ENCODE peak calls at places on chromosome 6, in six cellular contexts. T, P, L, Z, F and Q are unnamed samples.

GRCh38 chr6:134307870-134308269 is 10.0 kb downstream of the SGK1 start:
- DNase-seq in F (no peak), L (no peak), T (no peak), Z (no peak), P (no peak), Q (no peak)

GRCh38 chr6:22467645-22468044 is 101.7 kb upstream of the HDGFL1 start:
- DNase-seq in F (no peak), P (no peak), L (no peak), Z (no peak), T (no peak), Q (no peak)

GRCh38 chr6:144332177-144332576 is 47.0 kb downstream of the UTRN start:
- DNase-seq in F (no peak), L (no peak), T (no peak), P (no peak), Z (no peak), Q (no peak)

GRCh38 chr6:131685266-131685780 is 15.9 kb downstream of the OR2A4 start:
- DNase-seq in T (no peak), F (no peak), L (no peak), P (no peak), Z (no peak), Q (no peak)

GRCh38 chr6:120604510-120604909 is 729.8 kb downstream of the TBC1D32 start:
- DNase-seq in F (no peak), Z (peak), L (no peak), P (no peak), T (no peak), Q (no peak)

GRCh38 chr6:170421921-170422320 is 115.4 kb downstream of the FAM120B start:
- DNase-seq in P (no peak), Z (no peak), T (no peak), F (no peak), L (no peak), Q (no peak)

GRCh38 chr6:41878961-41879405 is 16.2 kb downstream of the USP49 start:
- DNase-seq in F (no peak), T (no peak), P (no peak), L (no peak), Z (peak), Q (peak)

GRCh38 chr6:165858571-165858970 is 195.5 kb upstream of the PDE10A start:
- DNase-seq in Z (peak), P (no peak), F (no peak), L (peak), T (no peak), Q (peak)

GRCh38 chr6:169216830-169217229 is 36.8 kb downstream of the THBS2 start:
- DNase-seq in T (no peak), P (no peak), F (no peak), Z (no peak), L (no peak), Q (no peak)

GRCh38 chr6:155050311-155050710 is 55.2 kb downstream of the TIAM2 start:
- DNase-seq in P (no peak), F (peak), Z (peak), L (no peak), T (no peak), Q (no peak)

GRCh38 chr6:41655706-41656668 is 17.7 kb downstream of the MDFI start:
- DNase-seq in P (no peak), Z (peak), T (no peak), F (no peak), L (peak), Q (peak)

GRCh38 chr6:1851681-1852456 is 242.2 kb downstream of the FOXC1 start:
- DNase-seq in Z (no peak), T (no peak), F (no peak), P (no peak), L (no peak), Q (no peak)

GRCh38 chr6:34115396-34116314 is 30.2 kb downstream of the GRM4 start:
- DNase-seq in T (peak), F (no peak), P (no peak), L (peak), Z (no peak), Q (peak)

GRCh38 chr6:13289789-13290318 is 38.5 kb downstream of the TBC1D7 start:
- DNase-seq in F (no peak), P (no peak), Z (no peak), T (no peak), L (no peak), Q (no peak)

GRCh38 chr6:169921853-169922779 is 170.7 kb downstream of the ERMARD start:
- DNase-seq in T (no peak), P (no peak), F (peak), L (peak), Z (no peak), Q (no peak)

GRCh38 chr6:154656660-154657059 is 76.6 kb upstream of the SCAF8 start:
- DNase-seq in T (no peak), F (no peak), L (no peak), P (no peak), Z (no peak), Q (no peak)

GRCh38 chr6:71349395-71349794 is 60.8 kb downstream of the OGFRL1 start:
- DNase-seq in Z (no peak), T (no peak), F (no peak), P (no peak), L (peak), Q (peak)
- H3K4me3 ChIP-seq in Z (no peak), T (no peak), F (no peak), P (no peak), L (no peak), Q (no peak)

GRCh38 chr6:94245395-94245794 is 826.0 kb upstream of the EPHA7 start:
- DNase-seq in Z (no peak), T (no peak), L (peak), P (no peak), F (no peak), Q (no peak)
- TF ChIP-seq CTCF in Z (no peak), T (no peak), L (no peak), P (no peak), F (no peak), Q (no peak)

GRCh38 chr6:44002591-44003344 is 124.5 kb downstream of the MRPL14 start:
- DNase-seq in Z (peak), F (peak), L (peak), T (peak), P (peak), Q (no peak)

GRCh38 chr6:43999628-44000027 is 127.6 kb downstream of the MRPL14 start:
- DNase-seq in L (no peak), F (no peak), T (no peak), Z (no peak), P (no peak), Q (no peak)

GRCh38 chr6:44000164-44000842 is 126.9 kb downstream of the MRPL14 start:
- DNase-seq in F (no peak), L (no peak), P (peak), Z (no peak), T (no peak), Q (no peak)

GRCh38 chr6:44002071-44002590 is 125.1 kb downstream of the MRPL14 start:
- DNase-seq in P (peak), L (peak), Z (peak), T (no peak), F (no peak), Q (no peak)

GRCh38 chr6:44001318-44001868 is 125.9 kb downstream of the MRPL14 start:
- DNase-seq in Z (no peak), P (peak), L (peak), T (no peak), F (no peak), Q (no peak)
- H3K4me3 ChIP-seq in Z (no peak), P (peak), L (peak), T (no peak), F (no peak), Q (no peak)

GRCh38 chr6:29757282-29757681 is 34.0 kb downstream of the HLA-F start:
- DNase-seq in T (no peak), F (no peak), L (no peak), P (no peak), Z (no peak), Q (no peak)
- TF ChIP-seq CTCF in T (no peak), F (no peak), L (no peak), P (no peak), Z (no peak), Q (no peak)

GRCh38 chr6:7542065-7542877 is 800 bp downstream of the DSP start:
- DNase-seq in T (peak), Z (peak), P (no peak), L (peak), F (no peak), Q (no peak)
- H3K4me3 ChIP-seq in T (peak), Z (peak), P (peak), L (peak), F (peak), Q (peak)

GRCh38 chr6:88730602-88731001 is 232.8 kb downstream of the RNGTT start:
- DNase-seq in P (no peak), T (no peak), F (no peak), Z (peak), L (peak), Q (peak)

GRCh38 chr6:88722691-88723090 is 240.7 kb downstream of the RNGTT start:
- DNase-seq in Z (peak), L (no peak), T (no peak), F (no peak), P (no peak), Q (peak)

GRCh38 chr6:88728756-88729155 is 234.7 kb downstream of the RNGTT start:
- DNase-seq in L (peak), Z (no peak), F (no peak), P (no peak), T (no peak), Q (no peak)

DNA sequence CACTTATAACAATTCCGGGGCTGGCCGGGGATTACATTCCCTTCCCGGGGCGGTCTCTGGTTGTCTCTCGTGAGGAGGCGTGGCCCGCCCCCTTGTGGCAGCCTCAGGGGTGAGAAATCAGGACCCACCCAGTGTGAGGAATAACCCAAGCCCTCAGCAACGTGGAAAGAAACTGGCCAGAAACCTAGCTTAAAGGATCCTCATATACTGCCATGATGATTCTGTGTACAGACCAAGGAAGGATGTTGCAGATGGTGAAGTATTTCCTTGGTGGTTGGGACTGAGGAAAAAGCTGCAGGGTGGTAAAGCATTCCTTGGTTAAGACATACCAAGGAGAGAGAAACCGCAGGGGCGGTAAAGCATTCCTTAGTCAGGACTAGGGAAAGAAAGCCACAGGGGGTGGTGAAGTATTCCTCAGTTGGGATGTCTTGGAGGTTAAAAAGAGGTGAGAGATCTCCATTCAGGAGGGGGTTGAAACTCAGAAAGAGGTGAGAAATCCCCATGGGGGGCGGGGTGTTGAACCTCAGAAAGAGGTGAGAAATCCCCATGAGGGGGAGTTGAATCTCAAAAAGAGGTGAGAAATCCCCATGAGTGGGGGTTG is 238.2 kb downstream of the RNGTT start:
- DNase-seq in T (peak), Z (peak), F (no peak), L (peak), P (no peak), Q (peak)
- TF ChIP-seq CTCF in T (peak), Z (peak), F (no peak), L (peak), P (no peak), Q (peak)

DNA sequence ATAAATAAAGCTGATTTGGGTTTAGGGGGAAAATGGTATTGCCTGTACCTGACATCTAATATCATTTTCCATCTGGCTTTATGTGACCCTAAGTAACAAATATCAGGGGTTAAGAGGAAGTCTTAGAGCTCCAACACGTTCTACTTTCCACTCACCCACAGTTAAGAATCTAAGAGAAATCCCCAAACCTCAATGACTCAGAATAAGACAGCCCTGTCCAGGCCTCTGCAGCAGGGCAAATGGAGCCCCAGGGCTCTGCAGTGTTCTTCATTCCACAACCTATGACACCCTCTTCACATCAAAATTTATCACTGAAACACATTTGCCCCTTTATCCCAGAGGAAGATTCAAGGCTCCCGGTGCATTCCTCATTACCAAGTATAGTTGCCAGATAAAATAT is 20.3 kb upstream of the TENT5A start:
- DNase-seq in Z (peak), F (no peak), T (no peak), L (no peak), P (no peak), Q (no peak)
- H3K4me3 ChIP-seq in Z (no peak), F (no peak), T (no peak), L (no peak), P (no peak), Q (no peak)

GRCh38 chr6:27388293-27389197 is at the start of gene ZNF391:
- DNase-seq in F (peak), L (peak), T (peak), P (peak), Z (peak), Q (peak)
- TF ChIP-seq CTCF in F (no peak), L (no peak), T (no peak), P (no peak), Z (no peak), Q (no peak)